ENCODE peak calls at places on chromosome 15, in seven cellular contexts. O is K562, Y is HCT116, U is SK-N-SH, J is GM12878, T is HepG2, I is H1. M is an unnamed sample.

GRCh38 chr15:48556159-48556897 is 89.2 kb downstream of the FBN1 start:
- DNase-seq in Y (no peak), I (no peak), T (no peak), U (no peak), J (no peak), O (no peak), M (no peak)

GRCh38 chr15:99565281-99566156 is at the start of gene MEF2A:
- DNase-seq in Y (peak; percentile 84), U (peak; percentile 97), T (peak; percentile 82), J (peak; percentile 69), O (peak; percentile 94), I (peak; percentile 54), M (peak; percentile 57)

GRCh38 chr15:43279496-43279895 is 12.8 kb upstream of the TGM5 start:
- DNase-seq in I (no peak), O (no peak), T (no peak), Y (no peak), J (no peak), U (no peak), M (no peak)

GRCh38 chr15:45457641-45458539 is 64.7 kb downstream of the SLC30A4 start:
- DNase-seq in J (peak; percentile 69), I (no peak), O (peak; percentile 67), Y (peak; percentile 79), U (peak; percentile 74), T (peak; percentile 77), M (peak; percentile 87)

GRCh38 chr15:41115088-41115651 is 910 bp downstream of the INO80 start:
- DNase-seq in T (peak; percentile 58), O (peak; percentile 28), Y (peak; percentile 37), I (no peak), J (peak; percentile 25), U (peak; percentile 53), M (peak; percentile 20)

GRCh38 chr15:67037694-67038093 is 27.7 kb upstream of the SMAD3 start:
- DNase-seq in I (no peak), T (no peak), O (no peak), J (no peak), U (no peak), Y (no peak), M (no peak)

GRCh38 chr15:42845581-42845980 is 75.0 kb downstream of the TTBK2 start:
- DNase-seq in O (no peak), I (no peak), U (no peak), T (peak; percentile 35), J (no peak), Y (no peak), M (peak; percentile 63)

GRCh38 chr15:37100109-37100873 is at the start of gene MEIS2:
- DNase-seq in I (no peak), U (peak; percentile 97), O (peak; percentile 96), J (peak; percentile 37), Y (peak; percentile 59), T (peak; percentile 83), M (peak; percentile 67)

GRCh38 chr15:22979069-22979698 is 984 bp downstream of the CYFIP1 start:
- DNase-seq in T (peak; percentile 36), Y (no peak), I (no peak), O (peak; percentile 51), J (no peak), U (peak; percentile 67), M (no peak)

GRCh38 chr15:22226034-22226790 is 145.9 kb downstream of the OR4M2 start:
- DNase-seq in I (no peak), J (no peak), O (no peak), T (no peak), U (no peak), Y (no peak), M (no peak)

GRCh38 chr15:66829551-66830131 is 127.6 kb downstream of the SMAD6 start:
- DNase-seq in J (no peak), Y (no peak), I (no peak), U (no peak), O (no peak), T (no peak), M (no peak)

GRCh38 chr15:52076889-52077781 is 35.4 kb downstream of the BCL2L10 start:
- DNase-seq in I (no peak), U (no peak), J (peak; percentile 59), Y (peak; percentile 37), T (peak; percentile 41), O (no peak), M (peak; percentile 80)

GRCh38 chr15:95160316-95160715 is 929.0 kb downstream of the MCTP2 start:
- DNase-seq in Y (no peak), T (no peak), J (no peak), O (no peak), I (no peak), U (no peak), M (no peak)

GRCh38 chr15:101242160-101242998 is 9.5 kb downstream of the CHSY1 start:
- DNase-seq in Y (no peak), O (no peak), U (no peak), J (peak; percentile 74), T (no peak), I (no peak), M (no peak)

GRCh38 chr15:53591041-53591440 is 168.4 kb downstream of the WDR72 start:
- DNase-seq in T (no peak), U (no peak), J (no peak), O (no peak), Y (no peak), I (no peak), M (no peak)

GRCh38 chr15:55712363-55712762 is 30.6 kb downstream of the PRTG start:
- DNase-seq in Y (no peak), J (no peak), I (no peak), U (peak; percentile 47), O (no peak), T (no peak), M (no peak)

GRCh38 chr15:38534691-38535090 is 29.9 kb downstream of the RASGRP1 start:
- DNase-seq in I (no peak), Y (no peak), J (no peak), T (no peak), U (no peak), O (no peak), M (no peak)

GRCh38 chr15:85407421-85408269 is 27.2 kb downstream of the AKAP13 start:
- DNase-seq in I (no peak), Y (no peak), U (no peak), J (no peak), O (no peak), T (peak; percentile 39), M (no peak)

GRCh38 chr15:85642054-85642692 is 152.6 kb downstream of the KLHL25 start:
- DNase-seq in J (no peak), I (no peak), T (no peak), O (no peak), U (no peak), Y (no peak), M (no peak)

GRCh38 chr15:68330461-68330860 is 52.9 kb downstream of the FEM1B start:
- DNase-seq in Y (no peak), T (no peak), U (no peak), J (no peak), O (no peak), I (no peak), M (no peak)

GRCh38 chr15:96851613-96852012 is 521.1 kb downstream of the NR2F2 start:
- DNase-seq in U (no peak), T (no peak), Y (no peak), J (no peak), O (no peak), I (no peak), M (no peak)

GRCh38 chr15:91472316-91472756 is 372.3 kb downstream of the SV2B start:
- DNase-seq in I (no peak), O (no peak), J (no peak), Y (no peak), U (no peak), T (no peak), M (no peak)

GRCh38 chr15:91476861-91477260 is 376.6 kb upstream of the SLCO3A1 start:
- DNase-seq in U (no peak), O (peak; percentile 45), J (no peak), I (no peak), Y (no peak), T (no peak), M (no peak)

GRCh38 chr15:91471410-91471993 is 371.4 kb downstream of the SV2B start:
- DNase-seq in U (no peak), I (no peak), Y (no peak), T (no peak), J (no peak), O (peak; percentile 62), M (no peak)

GRCh38 chr15:91469627-91470567 is 369.8 kb downstream of the SV2B start:
- DNase-seq in I (no peak), T (no peak), O (peak; percentile 35), J (no peak), Y (no peak), U (peak; percentile 14), M (no peak)

GRCh38 chr15:91473894-91474293 is 373.8 kb downstream of the SV2B start:
- DNase-seq in T (no peak), O (no peak), J (no peak), I (no peak), U (no peak), Y (no peak), M (no peak)
- TF ChIP-seq SIN3A in T (no peak), O (no peak), J (no peak), I (no peak), U (no peak), Y (no peak), M (no peak)

GRCh38 chr15:70252056-70252935 is 154.6 kb upstream of the TLE3 start:
- DNase-seq in I (no peak), Y (no peak), U (peak; percentile 70), O (no peak), T (no peak), J (no peak), M (no peak)
- H3K4me1 ChIP-seq in I (peaks cover 12% of the 10 kb centered on the region), Y (peaks cover 17% of the 10 kb centered on the region), U (peaks cover 59% of the 10 kb centered on the region), O (no peaks in the 10 kb centered on the region), T (no peaks in the 10 kb centered on the region), J (peaks cover 13% of the 10 kb centered on the region), M (peaks cover 6% of the 10 kb centered on the region)

GRCh38 chr15:89829616-89830440 is 15.2 kb upstream of the ANPEP start:
- DNase-seq in O (no peak), I (no peak), Y (no peak), J (no peak), T (no peak), U (no peak), M (no peak)

GRCh38 chr15:89826671-89827655 is 12.3 kb upstream of the ANPEP start:
- DNase-seq in O (no peak), T (no peak), J (no peak), Y (no peak), U (peak; percentile 18), I (no peak), M (no peak)

GRCh38 chr15:89829161-89829560 is 14.5 kb upstream of the ANPEP start:
- DNase-seq in O (no peak), U (no peak), I (no peak), T (no peak), Y (no peak), J (no peak), M (no peak)

GRCh38 chr15:89828324-89829145 is 13.9 kb upstream of the ANPEP start:
- DNase-seq in U (no peak), O (peak; percentile 23), I (no peak), Y (no peak), T (no peak), J (no peak), M (no peak)

GRCh38 chr15:89827821-89828220 is 13.2 kb upstream of the ANPEP start:
- DNase-seq in U (no peak), I (no peak), Y (no peak), J (no peak), O (no peak), T (no peak), M (no peak)
- H3K27ac ChIP-seq in U (no peak overlapping the region), I (no peak overlapping the region), Y (no peak overlapping the region), J (no peak overlapping the region), O (no peak overlapping the region), T (no peak overlapping the region), M (peak overlapping the region; percentile 84)

DNA sequence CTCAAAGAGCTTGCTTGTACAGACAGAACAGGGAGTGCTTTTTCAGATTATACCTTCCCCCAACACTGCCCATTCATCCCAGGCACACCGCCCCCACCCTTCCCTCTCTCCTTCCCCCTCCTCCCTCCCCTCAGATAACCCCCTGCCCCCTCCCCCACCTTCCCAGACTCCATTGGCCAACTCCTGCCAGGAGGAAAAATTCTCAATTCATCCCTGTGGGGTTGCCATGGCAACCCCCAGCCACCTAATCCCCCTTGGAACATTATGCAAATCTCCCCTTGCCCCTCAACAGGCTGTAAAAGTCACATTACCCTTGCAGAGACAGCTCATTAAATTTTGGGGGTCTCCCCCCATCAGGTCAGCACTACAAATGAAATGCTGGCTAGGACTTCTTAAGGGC is 14.3 kb downstream of the TLE3 start:
- DNase-seq in O (no peak), Y (no peak), I (no peak), T (no peak), U (no peak), J (no peak), M (no peak)
- TF ChIP-seq SIN3A in O (no peak), Y (no peak), I (no peak), T (no peak), U (no peak), J (no peak), M (no peak)

M was measured in Panc1.